ENCODE peak calls at places on chromosomes 1 and 21, in nine cellular contexts. P, N, A, Z, L, M, T, R and Q are unnamed samples.

GRCh38 chr1:190320952-190321351 is 156.7 kb downstream of the BRINP3 start:
- DNase-seq in T (no peak), M (peak; percentile 19), A (no peak), L (peak; percentile 28), Z (no peak), R (peak; percentile 1), P (no peak), N (peak; percentile 34), Q (peak; percentile 29)

GRCh38 chr1:6960291-6960758 is 175.1 kb downstream of the CAMTA1 start:
- DNase-seq in A (no peak), R (no peak), L (no peak), M (no peak), T (no peak), P (no peak), N (no peak), Z (no peak), Q (no peak)

GRCh38 chr1:158117854-158118691 is 62.6 kb upstream of the CD1D start:
- DNase-seq in R (peak; percentile 38), T (no peak), A (peak; percentile 33), M (peak; percentile 78), P (no peak), Z (no peak), N (peak; percentile 77), L (peak; percentile 32), Q (no peak)

GRCh38 chr1:54188291-54188690 is 11.5 kb downstream of the CYB5RL start:
- DNase-seq in R (peak; percentile 9), P (no peak), N (no peak), A (no peak), Z (no peak), L (no peak), T (no peak), M (no peak), Q (no peak)

GRCh38 chr1:10236405-10237156 is 26.2 kb downstream of the KIF1B start:
- DNase-seq in T (no peak), P (no peak), R (no peak), M (no peak), A (no peak), L (no peak), Z (no peak), N (no peak), Q (no peak)

GRCh38 chr1:235057385-235058306 is 71.0 kb downstream of the TOMM20 start:
- DNase-seq in R (no peak), M (no peak), L (no peak), A (no peak), N (no peak), P (no peak), Z (peak; percentile 6), T (no peak), Q (no peak)

GRCh38 chr1:220296941-220297460 is 24.7 kb upstream of the RAB3GAP2 start:
- DNase-seq in L (no peak), A (no peak), N (no peak), Z (no peak), T (no peak), R (no peak), M (no peak), P (no peak), Q (no peak)

GRCh38 chr1:225435487-225435886 is 7.6 kb upstream of the LBR start:
- DNase-seq in N (no peak), M (no peak), R (no peak), P (no peak), A (no peak), Z (no peak), L (no peak), T (no peak), Q (no peak)

GRCh38 chr1:176799327-176799726 is 336.4 kb downstream of the PAPPA2 start:
- DNase-seq in M (no peak), R (no peak), N (no peak), T (no peak), A (no peak), L (no peak), P (no peak), Z (no peak), Q (no peak)

DNA sequence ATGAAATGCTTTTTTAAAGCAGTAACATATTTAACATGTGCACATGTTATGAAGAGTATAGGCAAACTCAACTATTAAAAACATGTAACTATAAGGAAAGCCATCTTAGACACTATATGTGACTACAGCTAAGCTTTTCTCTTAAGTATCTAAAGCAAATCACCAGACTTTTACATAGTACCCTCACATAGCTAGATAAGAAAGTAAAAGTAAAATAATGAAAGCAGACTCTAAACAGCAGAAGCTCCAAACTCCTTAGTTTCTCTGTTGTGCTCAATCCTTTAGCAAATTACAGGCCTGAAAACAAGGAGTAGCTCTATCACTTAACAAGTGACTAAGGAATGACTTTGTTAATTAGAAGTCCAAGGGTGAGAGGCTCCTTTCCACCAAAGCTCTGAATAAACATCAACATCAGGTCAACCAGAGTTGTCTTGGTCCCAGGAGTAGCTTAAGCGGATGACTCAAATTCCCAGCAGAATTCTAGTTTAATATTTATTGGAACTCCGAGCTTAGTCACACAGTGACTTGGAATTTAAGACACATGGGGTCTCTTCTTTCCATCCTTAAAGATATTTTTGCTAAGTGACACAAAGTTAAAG is 6.0 kb downstream of the NRIP1 start:
- DNase-seq in N (no peak), A (no peak), P (no peak), M (no peak), L (peak; percentile 32), R (peak; percentile 52), T (no peak), Z (no peak), Q (no peak)
- H3K4me3 ChIP-seq in N (no peak overlapping the region), A (no peak overlapping the region), P (peak overlapping the region; percentile 39), M (no peak overlapping the region), L (peak overlapping the region; percentile 14), R (no peak overlapping the region), T (no peak overlapping the region), Z (no peak overlapping the region), Q (peak overlapping the region; percentile 16)

DNA sequence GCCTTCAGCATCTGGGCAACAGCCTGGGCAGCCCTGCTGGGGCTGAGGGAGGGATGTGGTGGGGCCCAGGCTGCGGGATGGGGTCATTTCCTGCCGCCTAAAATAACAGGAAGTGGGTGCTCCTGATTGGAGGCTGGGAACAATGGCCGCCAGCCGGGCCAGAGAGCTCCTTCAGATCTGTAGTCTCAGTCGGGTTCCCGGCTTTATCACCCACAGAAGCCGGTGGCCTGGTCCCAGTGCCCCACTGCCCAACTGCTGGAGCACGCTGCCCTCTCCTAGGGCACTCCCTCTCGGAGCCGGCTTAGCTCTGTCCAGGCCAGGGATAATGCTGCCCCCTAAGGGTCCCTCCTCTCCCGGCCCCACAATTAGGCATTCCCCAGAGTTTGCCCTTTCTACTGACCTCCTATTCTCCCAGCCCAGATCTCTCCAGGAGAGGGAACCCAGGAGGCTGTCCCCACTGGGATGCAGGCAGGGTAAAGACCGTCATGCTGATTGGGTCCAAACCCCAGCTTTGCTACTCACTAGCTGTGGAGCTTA is 5.1 kb downstream of the MAP7D1 start:
- DNase-seq in N (peak; percentile 86), R (peak; percentile 39), Z (peak; percentile 78), A (no peak), L (no peak), T (no peak), M (peak; percentile 69), P (peak; percentile 66), Q (no peak)
- H3K4me3 ChIP-seq in N (peak overlapping the region; percentile 40), R (peak overlapping the region; percentile 58), Z (peak overlapping the region; percentile 54), A (peak overlapping the region; percentile 19), L (peak overlapping the region; percentile 49), T (peak overlapping the region; percentile 41), M (peak overlapping the region; percentile 29), P (peak overlapping the region; percentile 100), Q (peak overlapping the region; percentile 49)

GRCh38 chr1:228007054-228007800 is 429 bp downstream of the WNT3A start:
- DNase-seq in N (peak; percentile 54), A (no peak), Z (no peak), M (no peak), L (no peak), R (no peak), P (no peak), T (no peak), Q (no peak)
- H3K4me3 ChIP-seq in N (peak overlapping the region; percentile 41), A (no peak overlapping the region), Z (peak overlapping the region; percentile 42), M (no peak overlapping the region), L (peak overlapping the region; percentile 57), R (no peak overlapping the region), P (peak overlapping the region; percentile 43), T (no peak overlapping the region), Q (no peak overlapping the region)

DNA sequence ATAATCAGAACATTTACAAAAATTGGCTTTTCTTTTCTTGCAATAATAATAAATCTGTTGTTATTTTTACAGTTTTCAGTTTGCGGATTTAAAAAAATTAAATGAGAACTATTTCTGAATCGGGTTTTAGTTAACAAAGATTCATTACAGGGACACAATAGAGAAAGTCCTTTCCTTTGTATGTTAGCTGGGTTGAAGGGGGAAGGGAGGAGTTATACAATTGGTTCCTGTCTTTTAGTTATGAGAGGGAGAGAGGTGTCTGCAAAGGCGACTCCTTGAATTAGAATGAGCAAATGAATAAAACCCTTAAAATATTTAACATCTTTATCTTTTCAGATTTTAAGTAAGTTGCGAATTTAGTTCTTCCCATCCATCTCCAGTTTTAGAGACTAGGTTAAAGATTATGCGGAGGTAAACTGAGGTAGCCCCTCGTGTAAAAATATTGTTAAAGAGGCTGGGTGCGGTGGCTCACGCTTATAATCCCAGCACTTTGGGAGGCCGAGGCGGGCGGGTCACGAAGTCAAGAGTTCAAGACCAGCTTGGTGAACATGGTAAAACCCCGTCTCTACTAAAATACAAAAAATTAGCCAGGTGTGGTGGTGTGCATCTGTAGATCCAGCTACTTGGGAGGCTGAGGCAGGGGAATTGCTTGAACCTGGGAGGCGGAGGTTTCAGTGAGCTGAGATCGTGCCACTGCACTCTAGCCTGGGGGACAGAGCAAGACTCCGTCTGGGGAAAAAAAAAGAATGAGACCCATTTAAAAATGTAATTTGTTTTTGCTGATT is 3.9 kb downstream of the SPEN start:
- DNase-seq in A (no peak), T (no peak), Z (no peak), N (peak; percentile 60), M (no peak), R (no peak), P (no peak), L (no peak), Q (no peak)
- H3K4me3 ChIP-seq in A (no peak overlapping the region), T (no peak overlapping the region), Z (no peak overlapping the region), N (peak overlapping the region; percentile 84), M (peak overlapping the region; percentile 70), R (no peak overlapping the region), P (peak overlapping the region; percentile 76), L (no peak overlapping the region), Q (no peak overlapping the region)

DNA sequence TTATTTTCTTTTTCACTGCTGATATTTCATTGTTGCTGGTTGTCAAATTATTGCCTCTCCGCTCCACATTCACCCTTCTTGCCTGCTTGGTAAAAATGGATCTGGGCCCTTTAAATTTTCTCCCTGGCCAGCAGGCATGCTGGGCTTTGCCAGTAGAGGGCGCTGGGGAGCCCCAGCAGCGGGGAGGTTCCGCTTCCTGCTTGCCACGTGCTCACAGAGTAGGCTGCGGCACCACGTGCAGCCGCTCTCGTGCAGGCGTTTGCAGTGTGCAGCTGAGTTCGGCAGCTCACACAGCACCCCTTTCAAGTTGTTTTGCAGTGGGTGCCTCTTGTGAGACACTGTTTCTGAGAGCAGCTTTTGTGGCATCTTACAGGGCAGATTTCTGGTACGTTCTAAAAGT is at the start of gene ACTL8:
- DNase-seq in N (no peak), A (no peak), Z (peak; percentile 24), R (no peak), P (no peak), L (no peak), T (no peak), M (peak; percentile 55), Q (no peak)
- H3K4me3 ChIP-seq in N (no peak within 1 kb of the TSS), A (no peak within 1 kb of the TSS), Z (no peak within 1 kb of the TSS), R (no peak within 1 kb of the TSS), P (no peak within 1 kb of the TSS), L (no peak within 1 kb of the TSS), T (no peak within 1 kb of the TSS), M (no peak within 1 kb of the TSS), Q (no peak within 1 kb of the TSS)